ENCODE peak calls at places on chromosomes 4 and X, in nine cellular contexts. X is H1, B is fibroblast of mammary gland, L is HCT116, K is sigmoid colon, N is vagina, C is neuronal stem cell, V is left lung, D is Peyer's patch. Z is an unnamed sample.

GRCh38 chr4:79225360-79225759 is 100.5 kb downstream of the NAA11 start:
- DNase-seq in X (no peak), B (no peak), L (no peak), K (no peak), N (no peak), C (no peak), V (no peak), D (no peak), Z (no peak)

GRCh38 chr4:143391261-143391660 is 54.6 kb downstream of the GAB1 start:
- DNase-seq in X (no peak), B (no peak), L (no peak), K (no peak), N (no peak), C (no peak), V (no peak), D (no peak), Z (no peak)

GRCh38 chrX:125622899-125623298 is 303.2 kb downstream of the TEX13C start:
- DNase-seq in X (no peak), B (no peak), L (no peak), K (no peak), N (no peak), C (no peak), V (no peak), D (no peak), Z (no peak)

GRCh38 chr4:37928896-37929537 is 31.2 kb upstream of the PTTG2 start:
- DNase-seq in X (no peak), B (peak; percentile 42), L (no peak), K (no peak), N (no peak), C (no peak), V (no peak), D (no peak), Z (no peak)

GRCh38 chr4:123256006-123256405 is 140.6 kb upstream of the SPRY1 start:
- DNase-seq in X (no peak), B (no peak), L (no peak), K (no peak), N (no peak), C (no peak), V (no peak), D (no peak), Z (no peak)

GRCh38 chr4:70925899-70926635 is 23.9 kb downstream of the MOB1B start:
- DNase-seq in X (no peak), B (no peak), L (no peak), K (no peak), N (no peak), C (no peak), V (no peak), D (no peak), Z (no peak)

GRCh38 chrX:15416133-15416993 is 32.1 kb upstream of the VEGFD start:
- DNase-seq in X (no peak), B (peak; percentile 68), L (no peak), K (no peak), N (no peak), C (no peak), V (no peak), D (no peak), Z (no peak)

GRCh38 chr4:173218411-173219125 is 50.0 kb downstream of the GALNT7 start:
- DNase-seq in X (no peak), B (peak; percentile 55), L (peak; percentile 76), K (no peak), N (no peak), C (no peak), V (no peak), D (no peak), Z (peak; percentile 40)

GRCh38 chrX:9311411-9312160 is 153.3 kb upstream of the TBL1X start:
- DNase-seq in X (no peak), B (peak; percentile 30), L (no peak), K (no peak), N (no peak), C (no peak), V (no peak), D (no peak), Z (no peak)

GRCh38 chr4:76210502-76210901 is 3.1 kb downstream of the SCARB2 start:
- DNase-seq in X (no peak), B (no peak), L (no peak), K (no peak), N (no peak), C (no peak), V (no peak), D (no peak), Z (no peak)

GRCh38 chr4:154124539-154125255 is 335.8 kb upstream of the SFRP2 start:
- DNase-seq in X (no peak), B (peak; percentile 95), L (peak; percentile 65), K (no peak), N (no peak), C (no peak), V (no peak), D (no peak), Z (peak; percentile 50)

GRCh38 chr4:101871962-101872676 is 81.6 kb downstream of the BANK1 start:
- DNase-seq in X (no peak), B (no peak), L (no peak), K (no peak), N (no peak), C (no peak), V (no peak), D (no peak), Z (no peak)

GRCh38 chr4:7052313-7052712 is 9.1 kb downstream of the TADA2B start:
- DNase-seq in X (no peak), B (no peak), L (no peak), K (no peak), N (no peak), C (no peak), V (peak; percentile 58), D (no peak), Z (no peak)

GRCh38 chrX:38985375-38985774 is 184.1 kb downstream of the MID1IP1 start:
- DNase-seq in X (no peak), B (peak; percentile 36), L (no peak), K (no peak), N (no peak), C (no peak), V (no peak), D (no peak), Z (peak; percentile 33)

GRCh38 chrX:41027388-41027787 is 57.9 kb upstream of the USP9X start:
- DNase-seq in X (no peak), B (peak; percentile 78), L (no peak), K (no peak), N (no peak), C (no peak), V (no peak), D (no peak), Z (peak; percentile 47)

DNA sequence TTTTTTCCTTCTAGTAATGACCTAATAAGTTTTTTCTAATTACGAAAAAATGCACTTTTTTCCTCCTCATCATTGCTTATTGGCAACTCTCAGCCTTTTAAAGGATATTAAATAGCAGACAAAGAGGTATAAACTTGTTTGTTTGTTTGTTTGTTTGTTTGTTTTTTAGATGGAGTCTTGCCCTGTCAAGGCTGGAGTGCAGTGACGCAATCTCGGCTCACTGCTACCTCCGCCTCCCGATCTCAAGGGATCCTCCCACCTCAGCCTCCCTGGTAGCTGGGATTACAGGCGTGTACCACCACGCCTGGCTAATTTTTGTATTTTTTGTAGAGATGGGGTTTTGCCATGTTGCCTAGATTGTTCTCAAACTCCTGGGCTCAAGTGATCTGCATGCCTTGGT is 6.0 kb downstream of the RBM47 start:
- DNase-seq in X (no peak), B (no peak), L (no peak), K (no peak), N (no peak), C (no peak), V (no peak), D (no peak), Z (no peak)
- H3K4me3 ChIP-seq in X (no peak overlapping the region), B (no peak overlapping the region), L (no peak overlapping the region), K (no peak overlapping the region), N (no peak overlapping the region), C (no peak overlapping the region), V (no peak overlapping the region), D (no peak overlapping the region), Z (no peak overlapping the region)

GRCh38 chr4:82517043-82517442 is 44.7 kb downstream of the TMEM150C start:
- DNase-seq in X (no peak), B (peak; percentile 35), L (no peak), K (no peak), N (no peak), C (no peak), V (no peak), D (no peak), Z (peak; percentile 50)
- H3K4me3 ChIP-seq in X (no peak overlapping the region), B (no peak overlapping the region), L (no peak overlapping the region), K (no peak overlapping the region), N (no peak overlapping the region), C (no peak overlapping the region), V (no peak overlapping the region), D (no peak overlapping the region), Z (no peak overlapping the region)

GRCh38 chr4:1266881-1267763 is 18.2 kb upstream of the CTBP1 start:
- DNase-seq in X (no peak), B (no peak), L (no peak), K (no peak), N (no peak), C (no peak), V (no peak), D (no peak), Z (no peak)
- H3K4me3 ChIP-seq in X (no peak overlapping the region), B (no peak overlapping the region), L (no peak overlapping the region), K (no peak overlapping the region), N (no peak overlapping the region), C (no peak overlapping the region), V (no peak overlapping the region), D (peak overlapping the region; percentile 22), Z (no peak overlapping the region)

DNA sequence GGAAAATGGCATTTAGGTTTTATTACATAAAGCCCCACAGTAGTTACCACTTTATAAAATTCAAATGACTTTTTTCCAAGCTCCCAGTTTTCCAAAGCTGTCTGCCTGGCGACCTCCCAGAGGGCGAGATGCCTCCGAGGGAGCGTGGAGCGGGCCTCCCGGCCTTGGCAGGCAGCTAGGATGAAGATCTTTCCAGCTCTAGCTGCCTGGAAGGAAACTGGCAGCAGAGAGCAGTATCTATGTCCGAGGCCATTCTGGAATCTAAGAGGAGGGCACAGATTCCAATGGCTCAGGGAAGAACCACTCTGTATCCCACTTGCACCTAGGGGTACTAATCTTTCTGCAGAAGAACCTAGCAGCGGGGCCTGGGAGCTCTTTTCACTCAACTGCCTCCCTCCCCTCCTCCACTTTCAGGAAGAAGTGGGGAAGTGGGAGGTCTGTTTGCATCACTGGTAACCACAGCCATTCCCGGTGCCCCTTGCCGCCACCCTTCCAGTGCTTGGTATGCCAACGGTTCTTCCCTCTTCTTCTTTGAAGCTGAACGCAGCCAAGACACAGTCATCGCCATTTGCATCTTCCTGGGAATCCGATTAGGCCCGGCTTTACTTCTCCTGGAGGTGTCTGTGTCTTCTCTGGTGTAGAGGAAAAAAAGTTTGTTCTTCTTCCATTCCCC is 47.4 kb upstream of the RBPJ start:
- DNase-seq in X (no peak), B (no peak), L (no peak), K (peak; percentile 71), N (no peak), C (no peak), V (peak; percentile 82), D (no peak), Z (no peak)
- H3K4me3 ChIP-seq in X (no peak overlapping the region), B (no peak overlapping the region), L (no peak overlapping the region), K (no peak overlapping the region), N (no peak overlapping the region), C (no peak overlapping the region), V (peak overlapping the region; percentile 35), D (no peak overlapping the region), Z (no peak overlapping the region)